ENCODE peak calls at places on chromosomes 3 and 15, in five cellular contexts. K is H1, S is NT2/D1, Y is HepG2, R is GM12878. G is an unnamed sample.

GRCh38 chr15:33032053-33032452 is 162.5 kb downstream of the FMN1 start:
- DNase-seq in K (no peak), S (no peak), Y (no peak), R (no peak), G (no peak)

GRCh38 chr15:32802296-32802936 is 84.6 kb downstream of the GREM1 start:
- DNase-seq in K (no peak), S (no peak), Y (no peak), R (no peak), G (no peak)

GRCh38 chr15:75230524-75231371 is 27.4 kb upstream of the GOLGA6C start:
- DNase-seq in K (no peak), S (peak; percentile 54), Y (no peak), R (no peak), G (no peak)

GRCh38 chr3:9473496-9473895 is 76.1 kb downstream of the SETD5 start:
- DNase-seq in K (no peak), S (no peak), Y (no peak), R (no peak), G (no peak)

GRCh38 chr3:38371541-38372213 is 25.1 kb downstream of the XYLB start:
- DNase-seq in K (no peak), S (no peak), Y (no peak), R (no peak), G (no peak)

GRCh38 chr3:196274585-196274984 is 12.9 kb downstream of the PCYT1A start:
- DNase-seq in K (no peak), S (no peak), Y (no peak), R (peak; percentile 84), G (no peak)

GRCh38 chr15:59738676-59739075 is 49.6 kb upstream of the BNIP2 start:
- DNase-seq in K (no peak), S (no peak), Y (peak; percentile 46), R (no peak), G (no peak)

GRCh38 chr3:196694941-196695848 is 16.9 kb downstream of the CEP19 start:
- DNase-seq in K (no peak), S (no peak), Y (no peak), R (no peak), G (no peak)

GRCh38 chr15:28783873-28784272 is 64.6 kb downstream of the GOLGA6L7 start:
- DNase-seq in K (no peak), S (no peak), Y (no peak), R (no peak), G (no peak)

GRCh38 chr3:41989518-41989917 is 27.6 kb upstream of the ULK4 start:
- DNase-seq in K (no peak), S (no peak), Y (no peak), R (no peak), G (no peak)

GRCh38 chr15:52464478-52464877 is 64.2 kb downstream of the MYO5A start:
- DNase-seq in K (no peak), S (no peak), Y (no peak), R (peak; percentile 90), G (no peak)

GRCh38 chr15:68843425-68844311 is 23.0 kb upstream of the ANP32A start:
- DNase-seq in K (peak; percentile 61), S (peak; percentile 42), Y (no peak), R (no peak), G (peak; percentile 72)

GRCh38 chr3:148861277-148861869 is 3.7 kb upstream of the CPA3 start:
- DNase-seq in K (no peak), S (peak; percentile 6), Y (peak; percentile 29), R (no peak), G (peak; percentile 44)

GRCh38 chr3:161409069-161409468 is 37.8 kb upstream of the SPTSSB start:
- DNase-seq in K (no peak), S (no peak), Y (peak; percentile 55), R (no peak), G (peak; percentile 45)

GRCh38 chr15:38474155-38474757 is 20.3 kb downstream of the FAM98B start:
- DNase-seq in K (no peak), S (no peak), Y (peak; percentile 63), R (peak; percentile 33), G (peak; percentile 23)

GRCh38 chr3:58345457-58345856 is 12.8 kb downstream of the PXK start:
- DNase-seq in K (no peak), S (no peak), Y (no peak), R (no peak), G (no peak)

GRCh38 chr3:24622138-24622537 is 127.5 kb upstream of the THRB start:
- DNase-seq in K (no peak), S (no peak), Y (no peak), R (no peak), G (no peak)

GRCh38 chr15:67013696-67014095 is 51.7 kb upstream of the SMAD3 start:
- DNase-seq in K (peak; percentile 57), S (peak; percentile 87), Y (no peak), R (no peak), G (no peak)

GRCh38 chr3:41041899-41042298 is 157.4 kb upstream of the CTNNB1 start:
- DNase-seq in K (no peak), S (no peak), Y (no peak), R (no peak), G (no peak)

GRCh38 chr15:57878573-57878972 is 172.1 kb downstream of the POLR2M start:
- DNase-seq in K (no peak), S (no peak), Y (no peak), R (no peak), G (no peak)

GRCh38 chr3:38119802-38120689 is 16.9 kb downstream of the ACAA1 start:
- DNase-seq in K (no peak), S (no peak), Y (no peak), R (no peak), G (no peak)

GRCh38 chr3:193665370-193665989 is 72.5 kb downstream of the OPA1 start:
- DNase-seq in K (no peak), S (no peak), Y (peak; percentile 25), R (no peak), G (no peak)

GRCh38 chr15:80854104-80854503 is 74.9 kb downstream of the CEMIP start:
- DNase-seq in K (no peak), S (no peak), Y (no peak), R (no peak), G (no peak)

GRCh38 chr3:41464401-41464800 is 265.1 kb downstream of the CTNNB1 start:
- DNase-seq in K (no peak), S (no peak), Y (no peak), R (no peak), G (no peak)

GRCh38 chr3:10365791-10366190 is 44.9 kb upstream of the SEC13 start:
- DNase-seq in K (no peak), S (no peak), Y (no peak), R (no peak), G (no peak)

GRCh38 chr3:189941679-189942078 is 179.0 kb downstream of the P3H2 start:
- DNase-seq in K (no peak), S (no peak), Y (peak; percentile 79), R (no peak), G (no peak)

GRCh38 chr15:58492661-58493397 is 61.0 kb downstream of the LIPC start:
- DNase-seq in K (no peak), S (no peak), Y (no peak), R (no peak), G (no peak)

GRCh38 chr15:101718896-101719295 is 5.4 kb downstream of the TARS3 start:
- DNase-seq in K (no peak), S (no peak), Y (no peak), R (no peak), G (no peak)

GRCh38 chr3:187896664-187897063 is 151.4 kb upstream of the BCL6 start:
- DNase-seq in K (no peak), S (no peak), Y (no peak), R (no peak), G (no peak)

GRCh38 chr3:124985358-124985757 is 50.8 kb upstream of the MUC13 start:
- DNase-seq in K (no peak), S (no peak), Y (no peak), R (no peak), G (no peak)

DNA sequence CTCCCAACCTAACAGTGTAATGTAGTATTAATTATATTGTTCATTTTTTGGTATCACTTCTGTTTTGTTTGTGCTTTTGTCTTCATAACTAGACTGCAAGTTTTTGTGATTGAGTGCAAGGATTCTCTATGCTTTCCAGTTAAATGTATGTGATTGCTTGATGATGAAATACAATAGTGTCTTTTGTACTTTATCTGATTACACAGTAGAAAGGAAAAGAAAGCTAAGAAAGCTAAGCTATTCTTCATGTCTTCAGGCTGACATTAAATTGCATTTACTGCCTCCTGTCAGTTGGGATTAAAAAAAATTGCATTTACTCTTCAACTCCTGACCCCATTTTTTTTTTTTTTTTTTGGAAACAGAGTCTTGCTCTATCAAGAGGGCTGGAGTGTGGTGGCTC is 28.5 kb downstream of the RTF1 start:
- DNase-seq in K (no peak), S (no peak), Y (no peak), R (no peak), G (no peak)
- TF ChIP-seq SUZ12 in K (no peak), S (no peak), Y (no peak), R (no peak), G (no peak)

GRCh38 chr3:66494964-66495581 is 5.7 kb downstream of the LRIG1 start:
- DNase-seq in K (no peak), S (no peak), Y (no peak), R (no peak), G (no peak)

GRCh38 chr3:66490214-66490613 is 10.6 kb downstream of the LRIG1 start:
- DNase-seq in K (no peak), S (no peak), Y (no peak), R (no peak), G (no peak)

GRCh38 chr3:66493464-66494099 is 7.2 kb downstream of the LRIG1 start:
- DNase-seq in K (no peak), S (no peak), Y (no peak), R (no peak), G (no peak)

GRCh38 chr3:66490984-66491383 is 9.8 kb downstream of the LRIG1 start:
- DNase-seq in K (no peak), S (no peak), Y (no peak), R (no peak), G (no peak)

DNA sequence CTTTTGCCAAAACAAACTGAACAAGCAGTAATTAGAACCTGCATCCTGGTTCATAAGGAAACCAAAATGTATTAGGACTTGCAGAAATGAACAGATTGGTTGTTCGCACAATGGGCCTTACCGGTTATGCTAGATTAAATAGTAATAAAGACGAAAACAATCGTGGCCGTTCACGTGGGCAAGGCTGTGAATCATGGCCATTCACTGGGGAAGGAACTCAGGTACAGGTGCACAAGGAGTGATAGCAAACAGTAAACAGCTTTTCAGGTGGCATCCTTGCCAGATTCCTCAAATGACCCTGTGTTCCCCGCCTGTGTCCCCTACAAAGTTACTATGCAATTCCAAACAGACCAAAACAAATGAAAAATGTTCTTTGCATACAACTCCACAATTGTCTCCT is 8.2 kb downstream of the LRIG1 start:
- DNase-seq in K (no peak), S (no peak), Y (no peak), R (no peak), G (no peak)
- TF ChIP-seq SUZ12 in K (no peak), S (no peak), Y (no peak), R (no peak), G (no peak)

GRCh38 chr3:56780935-56781334 is 20.8 kb downstream of the ARHGEF3 start:
- DNase-seq in K (no peak), S (no peak), Y (no peak), R (no peak), G (no peak)
- TF ChIP-seq SUZ12 in K (no peak), S (no peak), Y (no peak), R (no peak), G (no peak)

GRCh38 chr3:16789344-16790100 is 95.2 kb upstream of the PLCL2 start:
- DNase-seq in K (no peak), S (peak; percentile 64), Y (no peak), R (no peak), G (no peak)
- TF ChIP-seq SUZ12 in K (no peak), S (no peak), Y (no peak), R (no peak), G (no peak)

GRCh38 chr3:134334901-134335280 is 39.4 kb downstream of the AMOTL2 start:
- DNase-seq in K (no peak), S (no peak), Y (no peak), R (no peak), G (no peak)
- TF ChIP-seq SUZ12 in K (no peak), S (no peak), Y (no peak), R (no peak), G (no peak)